ENCODE peak calls at places on chromosomes 11 and 22, in four cellular contexts. F is mammary epithelial cell, X is ureter, Z is astrocyte of the spinal cord. M is an unnamed sample.

GRCh38 chr11:65709661-65710060 is 2.4 kb upstream of the KAT5 start:
- DNase-seq in Z (no peak), X (no peak), F (no peak), M (peak)

GRCh38 chr11:134445601-134446325 is 33.7 kb upstream of the B3GAT1 start:
- DNase-seq in X (no peak), F (no peak), Z (no peak), M (no peak)

GRCh38 chr11:124441519-124441918 is 4.0 kb downstream of the OR8B8 start:
- DNase-seq in Z (no peak), X (no peak), F (no peak), M (no peak)

GRCh38 chr11:35919244-35919643 is 24.6 kb upstream of the LDLRAD3 start:
- DNase-seq in X (no peak), F (peak), Z (peak), M (peak)

GRCh38 chr11:128621491-128622136 is 34.3 kb upstream of the ETS1 start:
- DNase-seq in X (no peak), F (peak), Z (peak), M (peak)

GRCh38 chr11:64298966-64299846 is 952 bp upstream of the CATSPERZ start:
- DNase-seq in Z (no peak), F (no peak), X (no peak), M (peak)

GRCh38 chr11:64204464-64204989 is 2.0 kb upstream of the FERMT3 start:
- DNase-seq in Z (peak), F (peak), X (peak), M (peak)

GRCh38 chr22:17847360-17848078 is 73.2 kb upstream of the BID start:
- DNase-seq in X (no peak), Z (no peak), F (no peak), M (no peak)

GRCh38 chr11:82750643-82751139 is 17.0 kb upstream of the FAM181B start:
- DNase-seq in Z (no peak), F (no peak), X (no peak), M (no peak)

GRCh38 chr11:70739811-70740474 is 341.6 kb downstream of the CTTN start:
- DNase-seq in X (no peak), F (no peak), Z (no peak), M (no peak)

GRCh38 chr22:24164823-24165379 is 16.4 kb upstream of the SUSD2 start:
- DNase-seq in Z (no peak), X (no peak), F (no peak), M (no peak)

GRCh38 chr11:84714316-84714780 is 912.8 kb downstream of the DLG2 start:
- DNase-seq in Z (peak), X (no peak), F (peak), M (peak)

GRCh38 chr11:94586978-94587377 is 19.8 kb downstream of the PIWIL4 start:
- DNase-seq in F (no peak), X (no peak), Z (no peak), M (no peak)

GRCh38 chr11:44943118-44943517 is 7.6 kb downstream of the TP53I11 start:
- DNase-seq in Z (no peak), X (no peak), F (no peak), M (no peak)

GRCh38 chr11:1055109-1055703 is 18.7 kb upstream of the MUC6 start:
- DNase-seq in Z (no peak), X (no peak), F (no peak), M (no peak)

GRCh38 chr22:37744589-37744988 is 47.7 kb downstream of the TRIOBP start:
- DNase-seq in Z (no peak), F (no peak), X (no peak), M (no peak)

GRCh38 chr11:130118636-130119387 is 40.8 kb upstream of the ST14 start:
- DNase-seq in Z (no peak), X (no peak), F (no peak), M (no peak)

GRCh38 chr11:115244758-115245157 is 259.5 kb downstream of the CADM1 start:
- DNase-seq in Z (no peak), X (no peak), F (no peak), M (no peak)

GRCh38 chr11:68798221-68798813 is 43.4 kb downstream of the CPT1A start:
- DNase-seq in X (no peak), F (no peak), Z (no peak), M (peak)

GRCh38 chr11:70491696-70492472 is 93.6 kb downstream of the CTTN start:
- DNase-seq in X (no peak), Z (no peak), F (no peak), M (no peak)

GRCh38 chr11:103525069-103525468 is 415.8 kb downstream of the DYNC2H1 start:
- DNase-seq in X (no peak), F (peak), Z (peak), M (peak)

GRCh38 chr11:117495357-117495756 is 167.7 kb downstream of the CEP164 start:
- DNase-seq in X (no peak), Z (no peak), F (no peak), M (no peak)

GRCh38 chr11:9017773-9018172 is 14.0 kb upstream of the NRIP3 start:
- DNase-seq in F (no peak), Z (no peak), X (peak), M (peak)

GRCh38 chr11:47179655-47179991 is 2.9 kb upstream of the ARFGAP2 start:
- DNase-seq in X (no peak), Z (no peak), F (no peak), M (peak)

GRCh38 chr11:115324569-115325432 is 179.4 kb downstream of the CADM1 start:
- DNase-seq in F (peak), Z (peak), X (no peak), M (peak)

GRCh38 chr22:38735465-38736256 is 20.1 kb downstream of the SUN2 start:
- DNase-seq in X (no peak), Z (no peak), F (no peak), M (no peak)

GRCh38 chr11:2314525-2315394 is 12.9 kb downstream of the TSPAN32 start:
- DNase-seq in F (no peak), X (peak), Z (peak), M (peak)

GRCh38 chr11:2137202-2138071 is 1.8 kb downstream of the IGF2 start:
- DNase-seq in F (peak), Z (peak), X (peak), M (peak)

GRCh38 chr11:121892131-121892681 is 223.8 kb downstream of the BLID start:
- DNase-seq in X (no peak), F (peak), Z (peak), M (peak)

GRCh38 chr22:46574993-46575914 is 37.8 kb upstream of the CELSR1 start:
- DNase-seq in X (peak), F (peak), Z (no peak), M (no peak)

GRCh38 chr11:129382583-129382982 is 6.9 kb downstream of the BARX2 start:
- DNase-seq in Z (no peak), F (no peak), X (no peak), M (no peak)

GRCh38 chr11:74380746-74381439 is 17.3 kb downstream of the PGM2L1 start:
- DNase-seq in F (peak), X (no peak), Z (peak), M (no peak)

GRCh38 chr11:12678092-12678491 is 3.9 kb downstream of the TEAD1 start:
- DNase-seq in F (no peak), X (no peak), Z (peak), M (no peak)

GRCh38 chr11:20036625-20037335 is 123.5 kb downstream of the DBX1 start:
- DNase-seq in Z (no peak), F (no peak), X (no peak), M (no peak)

GRCh38 chr11:122714484-122714883 is 59.0 kb downstream of the UBASH3B start:
- DNase-seq in X (no peak), F (no peak), Z (no peak), M (no peak)

M was measured in cardiac fibroblast.